ENCODE peak calls at places on chromosomes 7 and 10, in four cellular contexts. One of them, this sample, is unnamed.

GRCh38 chr10:131961777-131962450 is 19.8 kb downstream of the BNIP3 start:
- DNase-seq in iris pigment epithelial cell: no peak
- DNase-seq in activated CD8-positive, alpha-beta T cell treated with anti-CD3 and anti-CD28 coated beads for 36 hours: no peak
- DNase-seq in T follicular helper cell: no peak
- DNase-seq in this sample: no peak

GRCh38 chr7:64559206-64559605 is 3.7 kb downstream of the ZNF680 start:
- DNase-seq in iris pigment epithelial cell: peak; percentile 81
- DNase-seq in activated CD8-positive, alpha-beta T cell treated with anti-CD3 and anti-CD28 coated beads for 36 hours: no peak
- DNase-seq in T follicular helper cell: no peak
- DNase-seq in this sample: no peak

GRCh38 chr10:71981024-71981867 is 17.1 kb downstream of the CHST3 start:
- DNase-seq in iris pigment epithelial cell: no peak
- DNase-seq in activated CD8-positive, alpha-beta T cell treated with anti-CD3 and anti-CD28 coated beads for 36 hours: no peak
- DNase-seq in T follicular helper cell: no peak
- DNase-seq in this sample: no peak

GRCh38 chr10:131142446-131143380 is 168.8 kb downstream of the TCERG1L start:
- DNase-seq in iris pigment epithelial cell: no peak
- DNase-seq in activated CD8-positive, alpha-beta T cell treated with anti-CD3 and anti-CD28 coated beads for 36 hours: no peak
- DNase-seq in T follicular helper cell: no peak
- DNase-seq in this sample: no peak

GRCh38 chr7:1818581-1819200 is 148.6 kb downstream of the ELFN1 start:
- DNase-seq in iris pigment epithelial cell: no peak
- DNase-seq in activated CD8-positive, alpha-beta T cell treated with anti-CD3 and anti-CD28 coated beads for 36 hours: no peak
- DNase-seq in T follicular helper cell: no peak
- DNase-seq in this sample: no peak

GRCh38 chr7:151954866-151955820 is 1.1 kb upstream of the GALNTL5 start:
- DNase-seq in iris pigment epithelial cell: peak; percentile 7
- DNase-seq in activated CD8-positive, alpha-beta T cell treated with anti-CD3 and anti-CD28 coated beads for 36 hours: no peak
- DNase-seq in T follicular helper cell: no peak
- DNase-seq in this sample: no peak

GRCh38 chr10:17181751-17182150 is 19.7 kb downstream of the TRDMT1 start:
- DNase-seq in iris pigment epithelial cell: no peak
- DNase-seq in activated CD8-positive, alpha-beta T cell treated with anti-CD3 and anti-CD28 coated beads for 36 hours: no peak
- DNase-seq in T follicular helper cell: no peak
- DNase-seq in this sample: no peak

GRCh38 chr10:86060386-86061280 is 306.0 kb downstream of the GRID1 start:
- DNase-seq in iris pigment epithelial cell: no peak
- DNase-seq in activated CD8-positive, alpha-beta T cell treated with anti-CD3 and anti-CD28 coated beads for 36 hours: no peak
- DNase-seq in T follicular helper cell: no peak
- DNase-seq in this sample: no peak

GRCh38 chr10:74055383-74056065 is 57.6 kb downstream of the VCL start:
- DNase-seq in iris pigment epithelial cell: no peak
- DNase-seq in activated CD8-positive, alpha-beta T cell treated with anti-CD3 and anti-CD28 coated beads for 36 hours: no peak
- DNase-seq in T follicular helper cell: no peak
- DNase-seq in this sample: no peak

GRCh38 chr7:158824028-158824427 is 5.3 kb downstream of the ESYT2 start:
- DNase-seq in iris pigment epithelial cell: no peak
- DNase-seq in activated CD8-positive, alpha-beta T cell treated with anti-CD3 and anti-CD28 coated beads for 36 hours: peak; percentile 85
- DNase-seq in T follicular helper cell: peak; percentile 50
- DNase-seq in this sample: peak; percentile 84

GRCh38 chr10:24382045-24382444 is 173.1 kb downstream of the KIAA1217 start:
- DNase-seq in iris pigment epithelial cell: no peak
- DNase-seq in activated CD8-positive, alpha-beta T cell treated with anti-CD3 and anti-CD28 coated beads for 36 hours: no peak
- DNase-seq in T follicular helper cell: no peak
- DNase-seq in this sample: no peak

This sample was measured in activated naive CD4-positive, alpha-beta T cell treated with anti-CD3 and anti-CD28 coated beads for 36 hours.